ENCODE peak calls at places on chromosome 12, in ten cellular contexts. P, N, K, R, Z, A, F, B, C and O are unnamed samples.

GRCh38 chr12:42462486-42462885 is 127.1 kb downstream of the PRICKLE1 start:
- DNase-seq in P (no peak), N (no peak), K (no peak), R (no peak), Z (no peak), A (no peak), F (no peak), B (no peak), C (no peak), O (no peak)

GRCh38 chr12:85036241-85036707 is at the start of the genes LRRIQ1 and TSPAN19:
- DNase-seq in P (no peak), N (peak; percentile 94), K (peak; percentile 99), R (peak; percentile 48), Z (peak; percentile 54), A (peak; percentile 45), F (peak; percentile 16), B (peak; percentile 62), C (no peak), O (peak; percentile 67)

GRCh38 chr12:14567311-14568195 is at the start of gene PLBD1:
- DNase-seq in P (peak; percentile 81), N (peak; percentile 46), K (peak; percentile 88), R (peak; percentile 88), Z (no peak), A (peak; percentile 63), F (peak; percentile 77), B (peak; percentile 77), C (no peak), O (peak; percentile 91)

GRCh38 chr12:67593041-67593870 is 55.3 kb upstream of the DYRK2 start:
- DNase-seq in P (no peak), N (no peak), K (peak; percentile 5), R (no peak), Z (no peak), A (no peak), F (no peak), B (peak; percentile 82), C (peak; percentile 4), O (no peak)

GRCh38 chr12:67415473-67415872 is 146.3 kb downstream of the CAND1 start:
- DNase-seq in P (no peak), N (peak; percentile 65), K (peak; percentile 77), R (peak; percentile 52), Z (peak; percentile 9), A (no peak), F (no peak), B (no peak), C (no peak), O (no peak)

GRCh38 chr12:62459976-62460375 is 6.7 kb upstream of the MON2 start:
- DNase-seq in P (no peak), N (no peak), K (no peak), R (no peak), Z (no peak), A (no peak), F (no peak), B (no peak), C (no peak), O (no peak)

GRCh38 chr12:2359725-2360629 is 307.2 kb downstream of the CACNA1C start:
- DNase-seq in P (no peak), N (no peak), K (no peak), R (no peak), Z (no peak), A (no peak), F (no peak), B (no peak), C (no peak), O (no peak)

GRCh38 chr12:118498171-118498570 is 121.8 kb downstream of the SUDS3 start:
- DNase-seq in P (no peak), N (peak; percentile 54), K (no peak), R (no peak), Z (no peak), A (no peak), F (no peak), B (peak; percentile 58), C (no peak), O (no peak)

GRCh38 chr12:2654311-2654710 is 140.5 kb upstream of the FKBP4 start:
- DNase-seq in P (no peak), N (no peak), K (no peak), R (peak; percentile 39), Z (no peak), A (no peak), F (no peak), B (no peak), C (no peak), O (peak; percentile 40)

GRCh38 chr12:89351489-89352241 is 636 bp downstream of the DUSP6 start:
- DNase-seq in P (peak; percentile 46), N (peak; percentile 67), K (no peak), R (peak; percentile 62), Z (no peak), A (peak; percentile 48), F (peak; percentile 37), B (peak; percentile 47), C (no peak), O (peak; percentile 79)

GRCh38 chr12:53543539-53543938 is 36.3 kb upstream of the NPFF start:
- DNase-seq in P (peak; percentile 18), N (peak; percentile 70), K (peak; percentile 86), R (peak; percentile 58), Z (peak; percentile 68), A (peak; percentile 62), F (peak; percentile 31), B (peak; percentile 48), C (no peak), O (no peak)

GRCh38 chr12:54429014-54429471 is 10.0 kb upstream of the ITGA5 start:
- DNase-seq in P (no peak), N (no peak), K (no peak), R (no peak), Z (peak; percentile 5), A (no peak), F (no peak), B (no peak), C (no peak), O (no peak)

GRCh38 chr12:58285551-58285950 is 344.2 kb downstream of the ATP23 start:
- DNase-seq in P (no peak), N (no peak), K (peak; percentile 72), R (no peak), Z (no peak), A (no peak), F (no peak), B (no peak), C (no peak), O (no peak)

DNA sequence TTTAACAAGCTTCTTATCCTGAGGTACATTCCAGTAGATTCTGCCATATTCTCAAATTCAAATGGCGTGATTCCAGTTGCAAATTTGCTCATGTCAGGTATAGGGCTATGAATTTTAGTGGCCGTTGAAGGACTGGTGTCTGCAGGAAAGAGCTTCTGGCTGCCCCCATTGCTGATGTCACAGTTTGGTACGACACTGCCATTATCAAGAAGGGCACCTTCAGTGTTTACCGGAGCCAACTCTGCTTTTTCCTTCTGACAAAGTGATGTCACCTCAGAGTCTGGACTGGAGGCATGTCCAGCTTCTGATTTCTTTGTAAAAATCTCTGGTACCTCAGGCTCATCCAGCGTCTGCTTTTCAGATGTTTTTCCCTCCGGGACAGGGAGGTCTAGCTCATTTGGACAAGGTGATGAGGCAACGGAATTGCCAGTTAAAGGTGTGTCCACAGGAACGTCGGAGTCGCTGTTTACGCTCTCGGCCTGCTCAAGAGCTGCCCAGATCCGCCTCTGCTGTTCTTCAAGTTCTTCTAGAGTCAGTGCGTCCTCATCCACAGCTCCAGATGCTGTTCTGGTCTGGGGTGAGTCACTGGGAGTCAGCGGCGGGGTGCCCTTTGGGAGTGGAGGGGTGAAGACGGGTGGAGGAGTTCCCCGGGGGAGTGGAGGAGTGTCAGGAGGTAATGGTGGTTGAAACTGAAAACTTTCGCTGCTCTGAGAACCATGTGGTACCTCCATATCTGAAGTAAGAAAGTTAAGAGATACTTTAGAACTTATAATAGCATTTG is 27.0 kb downstream of the ZCCHC8 start:
- DNase-seq in P (no peak), N (no peak), K (no peak), R (peak; percentile 41), Z (no peak), A (peak; percentile 56), F (no peak), B (peak; percentile 23), C (no peak), O (no peak)
- H3K4me3 ChIP-seq in P (no peak overlapping the region), N (no peak overlapping the region), K (no peak overlapping the region), R (no peak overlapping the region), Z (no peak overlapping the region), A (no peak overlapping the region), F (no peak overlapping the region), B (no peak overlapping the region), C (no peak overlapping the region), O (no peak overlapping the region)

GRCh38 chr12:12301122-12301521 is 34.3 kb upstream of the LRP6 start:
- DNase-seq in P (no peak), N (no peak), K (no peak), R (peak; percentile 58), Z (no peak), A (no peak), F (no peak), B (no peak), C (no peak), O (no peak)

GRCh38 chr12:12297201-12297830 is 30.5 kb upstream of the LRP6 start:
- DNase-seq in P (no peak), N (no peak), K (no peak), R (no peak), Z (no peak), A (no peak), F (no peak), B (no peak), C (no peak), O (no peak)

GRCh38 chr12:12305568-12306300 is 38.9 kb upstream of the LRP6 start:
- DNase-seq in P (no peak), N (no peak), K (no peak), R (no peak), Z (no peak), A (no peak), F (no peak), B (no peak), C (no peak), O (peak; percentile 66)

GRCh38 chr12:12302976-12303375 is 36.1 kb upstream of the LRP6 start:
- DNase-seq in P (no peak), N (no peak), K (no peak), R (no peak), Z (no peak), A (no peak), F (no peak), B (no peak), C (no peak), O (no peak)
- H3K4me1 ChIP-seq in P (no peaks in the 10 kb centered on the region), N (no peaks in the 10 kb centered on the region), K (no peaks in the 10 kb centered on the region), R (no peaks in the 10 kb centered on the region), Z (peaks cover 34% of the 10 kb centered on the region), A (no peaks in the 10 kb centered on the region), F (no peaks in the 10 kb centered on the region), B (no peaks in the 10 kb centered on the region), C (no peaks in the 10 kb centered on the region), O (no peaks in the 10 kb centered on the region)

GRCh38 chr12:47773062-47773857 is at the start of gene SLC48A1:
- DNase-seq in P (peak; percentile 83), N (peak; percentile 89), K (peak; percentile 86), R (peak; percentile 83), Z (peak; percentile 30), A (peak; percentile 87), F (peak; percentile 82), B (peak; percentile 83), C (no peak), O (peak; percentile 90)
- TF ChIP-seq CTCF in P (peak; percentile 20), N (peak; percentile 29), K (no peak), R (peak; percentile 31), Z (peak; percentile 52), A (peak; percentile 33), F (peak; percentile 54), B (no peak), C (peak; percentile 54), O (no peak)

DNA sequence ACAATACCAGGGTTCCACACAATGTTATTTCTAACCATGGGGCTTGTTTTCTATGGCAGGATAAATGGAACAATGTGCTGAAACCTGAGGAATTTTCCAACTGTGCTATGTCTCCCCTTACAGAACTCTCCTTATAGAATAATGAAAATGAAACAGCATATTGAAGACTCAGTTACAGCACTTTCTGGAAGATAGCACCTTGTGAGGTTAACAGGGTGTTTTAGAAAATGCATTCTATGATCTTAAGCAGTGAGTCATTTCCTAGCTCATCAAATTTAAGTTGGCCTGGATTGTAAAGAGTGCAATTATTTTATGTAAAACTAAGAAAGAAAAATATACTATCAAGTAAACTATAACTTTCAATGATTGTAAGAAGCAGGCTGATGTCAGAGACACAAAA is 60.1 kb upstream of the CNTN1 start:
- DNase-seq in P (no peak), N (no peak), K (no peak), R (no peak), Z (no peak), A (no peak), F (no peak), B (no peak), C (no peak), O (no peak)
- H3K4me3 ChIP-seq in P (no peak overlapping the region), N (no peak overlapping the region), K (no peak overlapping the region), R (no peak overlapping the region), Z (no peak overlapping the region), A (no peak overlapping the region), F (no peak overlapping the region), B (no peak overlapping the region), C (no peak overlapping the region), O (no peak overlapping the region)